ENCODE peak calls at places on chromosomes 4 and X, in ten cellular contexts. M is progenitor cell of endocrine pancreas; V is GM18507; W is HCEC 1CT; I is astrocyte of the spinal cord; Q is stimulated activated CD4-positive, alpha-beta T cell treated with anti-CD3 and anti-CD28 coated beads, Interleukin-2, amount 100 ng/mL, for 48 hours; B is HEK293T; A is iPS-NIHi11; D is COR-L47; G is GM13977. H is an unnamed sample.

GRCh38 chr4:188015025-188015778 is 19.6 kb downstream of the ZFP42 start:
- DNase-seq in M (no peak), V (no peak), W (peak), I (no peak), Q (no peak), B (no peak), A (peak), D (no peak), G (no peak), H (no peak)

GRCh38 chrX:43898406-43898805 is 16.2 kb upstream of the MAOB start:
- DNase-seq in M (no peak), V (no peak), W (no peak), I (no peak), Q (no peak), B (no peak), A (no peak), D (no peak), G (no peak), H (no peak)

GRCh38 chr4:89752932-89753598 is 83.9 kb downstream of the SNCA start:
- DNase-seq in M (no peak), V (no peak), W (peak), I (peak), Q (no peak), B (peak), A (no peak), D (peak), G (no peak), H (peak)

GRCh38 chrX:119481218-119481875 is 13.1 kb downstream of the SLC25A5 start:
- DNase-seq in M (no peak), V (no peak), W (no peak), I (no peak), Q (no peak), B (no peak), A (no peak), D (no peak), G (no peak), H (no peak)

GRCh38 chr4:181991374-181991773 is 251.8 kb upstream of the TENM3 start:
- DNase-seq in M (no peak), V (no peak), W (no peak), I (no peak), Q (no peak), B (no peak), A (no peak), D (no peak), G (no peak), H (no peak)

GRCh38 chr4:151651496-151651895 is 109.3 kb downstream of the GATB start:
- DNase-seq in M (no peak), V (no peak), W (no peak), I (no peak), Q (no peak), B (no peak), A (no peak), D (no peak), G (no peak), H (no peak)

GRCh38 chr4:179751669-179752068 is 2309.4 kb upstream of the AGA start:
- DNase-seq in M (no peak), V (no peak), W (no peak), I (no peak), Q (no peak), B (no peak), A (no peak), D (no peak), G (no peak), H (peak)

GRCh38 chr4:190014771-190015537 is 12.1 kb downstream of the FRG2 start:
- DNase-seq in M (no peak), V (no peak), W (no peak), I (no peak), Q (no peak), B (no peak), A (peak), D (no peak), G (peak), H (no peak)

GRCh38 chr4:126593626-126594025 is 1039.1 kb upstream of the INTU start:
- DNase-seq in M (no peak), V (no peak), W (no peak), I (no peak), Q (no peak), B (no peak), A (no peak), D (no peak), G (no peak), H (no peak)

GRCh38 chr4:117447925-117448324 is 362.5 kb upstream of the TRAM1L1 start:
- DNase-seq in M (no peak), V (no peak), W (no peak), I (no peak), Q (peak), B (no peak), A (peak), D (no peak), G (no peak), H (no peak)

GRCh38 chrX:133493366-133493765 is 78.1 kb upstream of the GPC4 start:
- DNase-seq in M (no peak), V (no peak), W (no peak), I (no peak), Q (no peak), B (no peak), A (no peak), D (no peak), G (no peak), H (peak)

GRCh38 chrX:28133763-28134162 is 152.5 kb upstream of the DCAF8L1 start:
- DNase-seq in M (no peak), V (no peak), W (no peak), I (no peak), Q (no peak), B (no peak), A (no peak), D (no peak), G (peak), H (no peak)

GRCh38 chr4:85760521-85760920 is 285.6 kb downstream of the ARHGAP24 start:
- DNase-seq in M (no peak), V (no peak), W (no peak), I (no peak), Q (no peak), B (no peak), A (no peak), D (no peak), G (no peak), H (no peak)

GRCh38 chrX:37491686-37492085 is 79.8 kb upstream of the LANCL3 start:
- DNase-seq in M (no peak), V (no peak), W (no peak), I (no peak), Q (no peak), B (no peak), A (no peak), D (no peak), G (no peak), H (no peak)

GRCh38 chr4:104524591-104524990 is 29.9 kb upstream of the CXXC4 start:
- DNase-seq in M (no peak), V (no peak), W (no peak), I (peak), Q (no peak), B (no peak), A (no peak), D (no peak), G (no peak), H (peak)

GRCh38 chrX:76453737-76454406 is 26.4 kb downstream of the MAGEE1 start:
- DNase-seq in M (no peak), V (no peak), W (no peak), I (no peak), Q (no peak), B (no peak), A (peak), D (no peak), G (no peak), H (no peak)

GRCh38 chr4:48939785-48940184 is 33.2 kb upstream of the OCIAD2 start:
- DNase-seq in M (no peak), V (no peak), W (peak), I (peak), Q (no peak), B (no peak), A (peak), D (no peak), G (no peak), H (peak)

GRCh38 chrX:72121381-72121780 is 10.3 kb downstream of the RTL5 start:
- DNase-seq in M (no peak), V (no peak), W (peak), I (peak), Q (no peak), B (no peak), A (no peak), D (no peak), G (no peak), H (peak)

GRCh38 chr4:2301221-2301642 is 39.3 kb upstream of the MXD4 start:
- DNase-seq in M (no peak), V (no peak), W (no peak), I (no peak), Q (no peak), B (no peak), A (peak), D (no peak), G (no peak), H (no peak)

GRCh38 chr4:111630705-111631104 is 514.5 kb upstream of the FAM241A start:
- DNase-seq in M (no peak), V (no peak), W (peak), I (peak), Q (no peak), B (peak), A (peak), D (peak), G (no peak), H (peak)

GRCh38 chr4:15755321-15755750 is 22.8 kb upstream of the CD38 start:
- DNase-seq in M (no peak), V (no peak), W (peak), I (peak), Q (peak), B (no peak), A (no peak), D (no peak), G (no peak), H (peak)

GRCh38 chr4:144699565-144699964 is 53.6 kb downstream of the HHIP start:
- DNase-seq in M (no peak), V (no peak), W (no peak), I (peak), Q (no peak), B (no peak), A (no peak), D (no peak), G (no peak), H (peak)

GRCh38 chr4:154332681-154333421 is 158.7 kb downstream of the DCHS2 start:
- DNase-seq in M (no peak), V (peak), W (no peak), I (no peak), Q (peak), B (no peak), A (peak), D (no peak), G (no peak), H (no peak)

GRCh38 chrX:121132675-121133074 is 85.3 kb downstream of the GLUD2 start:
- DNase-seq in M (no peak), V (no peak), W (no peak), I (no peak), Q (no peak), B (no peak), A (no peak), D (no peak), G (no peak), H (no peak)

GRCh38 chr4:135515295-135515694 is 1313.7 kb upstream of the PABPC4L start:
- DNase-seq in M (no peak), V (no peak), W (peak), I (peak), Q (no peak), B (no peak), A (no peak), D (no peak), G (no peak), H (no peak)

GRCh38 chrX:40960041-40960440 is 125.2 kb upstream of the USP9X start:
- DNase-seq in M (no peak), V (no peak), W (no peak), I (no peak), Q (no peak), B (no peak), A (no peak), D (no peak), G (no peak), H (no peak)

GRCh38 chr4:143700060-143700419 is 435 bp downstream of the FREM3 start:
- DNase-seq in M (peak), V (no peak), W (no peak), I (peak), Q (no peak), B (no peak), A (peak), D (peak), G (peak), H (no peak)

GRCh38 chr4:109560687-109561452 is 824 bp downstream of the MCUB start:
- DNase-seq in M (no peak), V (peak), W (peak), I (peak), Q (peak), B (peak), A (peak), D (peak), G (peak), H (peak)

GRCh38 chr4:44493924-44494323 is 45.3 kb upstream of the KCTD8 start:
- DNase-seq in M (no peak), V (no peak), W (no peak), I (peak), Q (no peak), B (peak), A (peak), D (no peak), G (peak), H (peak)